ENCODE peak calls at places on chromosome 21, in ten cellular contexts. Y, Z, D, M, C, X, I, V, F and A are unnamed samples.

GRCh38 chr21:25171438-25171837 is 435.8 kb downstream of the MRPL39 start:
- DNase-seq in M (peak), V (peak), I (peak), X (no peak), Z (peak), C (no peak), Y (no peak), D (no peak), F (no peak), A (no peak)

GRCh38 chr21:45865106-45865835 is 116.3 kb upstream of the COL6A1 start:
- DNase-seq in V (no peak), M (peak), Z (peak), F (no peak), X (no peak), Y (no peak), I (peak), C (no peak), D (no peak), A (no peak)

GRCh38 chr21:40516336-40516735 is 330.6 kb downstream of the DSCAM start:
- DNase-seq in Z (no peak), Y (no peak), C (no peak), V (peak), M (no peak), X (no peak), D (no peak), F (no peak), I (no peak), A (no peak)

GRCh38 chr21:32819702-32820101 is 48.1 kb upstream of the PAXBP1 start:
- DNase-seq in F (no peak), X (no peak), Y (no peak), I (peak), C (no peak), M (peak), D (no peak), Z (peak), V (no peak), A (no peak)

GRCh38 chr21:33658919-33659318 is 16.6 kb downstream of the ITSN1 start:
- DNase-seq in M (no peak), F (no peak), Z (no peak), X (no peak), I (no peak), D (no peak), Y (no peak), C (no peak), V (no peak), A (no peak)

GRCh38 chr21:46608672-46609111 is 3.8 kb upstream of the S100B start:
- DNase-seq in F (no peak), I (no peak), Y (no peak), D (peak), C (no peak), M (no peak), Z (no peak), V (no peak), X (no peak), A (no peak)

GRCh38 chr21:29078884-29079765 is 5.7 kb upstream of the CCT8 start:
- DNase-seq in F (no peak), M (no peak), Z (no peak), X (no peak), D (no peak), V (peak), C (peak), I (no peak), Y (no peak), A (peak)

GRCh38 chr21:42261832-42262200 is 42.9 kb downstream of the ABCG1 start:
- DNase-seq in X (no peak), F (no peak), V (no peak), Z (no peak), C (peak), D (no peak), Y (no peak), I (no peak), M (no peak), A (no peak)

GRCh38 chr21:37658994-37659458 is 257.2 kb downstream of the KCNJ6 start:
- DNase-seq in M (peak), X (no peak), F (no peak), V (no peak), Z (peak), Y (no peak), C (no peak), I (peak), D (no peak), A (no peak)

GRCh38 chr21:22885614-22886013 is 1887.4 kb downstream of the NCAM2 start:
- DNase-seq in X (no peak), Z (no peak), Y (no peak), C (no peak), D (no peak), I (no peak), M (no peak), F (no peak), V (no peak), A (no peak)

GRCh38 chr21:39051561-39051949 is 131.7 kb downstream of the PSMG1 start:
- DNase-seq in X (no peak), F (no peak), Z (peak), I (peak), Y (no peak), V (no peak), D (no peak), C (no peak), M (peak), A (no peak)

GRCh38 chr21:37220433-37220980 is 46.6 kb downstream of the VPS26C start:
- DNase-seq in M (peak), D (peak), C (peak), Z (no peak), F (no peak), V (peak), I (peak), X (peak), Y (peak), A (no peak)

GRCh38 chr21:43609501-43610340 is 49.6 kb downstream of the HSF2BP start:
- DNase-seq in Z (no peak), X (no peak), V (no peak), C (peak), I (peak), Y (peak), D (no peak), M (peak), F (peak), A (no peak)

GRCh38 chr21:41605178-41605933 is 97.4 kb upstream of the TMPRSS2 start:
- DNase-seq in X (no peak), I (no peak), V (no peak), C (peak), F (peak), Y (peak), M (no peak), D (no peak), Z (no peak), A (no peak)

GRCh38 chr21:45985471-45986315 is 4.1 kb downstream of the COL6A1 start:
- DNase-seq in V (no peak), F (no peak), I (no peak), D (no peak), M (no peak), X (no peak), Z (no peak), C (no peak), Y (no peak), A (no peak)

GRCh38 chr21:38467369-38467768 is 30.9 kb downstream of the ERG start:
- DNase-seq in Y (no peak), M (no peak), I (no peak), D (no peak), V (peak), C (no peak), F (no peak), Z (no peak), X (no peak), A (no peak)

GRCh38 chr21:25459365-25459764 is 147.9 kb downstream of the MRPL39 start:
- DNase-seq in C (no peak), V (no peak), F (no peak), D (no peak), I (no peak), Y (no peak), M (no peak), Z (no peak), X (no peak), A (no peak)

GRCh38 chr21:34886554-34887385 is 162.3 kb downstream of the RUNX1 start:
- DNase-seq in Y (no peak), F (no peak), D (no peak), X (peak), M (no peak), C (no peak), I (no peak), Z (no peak), V (peak), A (peak)

GRCh38 chr21:15250384-15250783 is 185.6 kb upstream of the NRIP1 start:
- DNase-seq in I (no peak), X (no peak), F (no peak), M (peak), D (no peak), Y (no peak), V (no peak), Z (no peak), C (no peak), A (no peak)

GRCh38 chr21:27339902-27340301 is 373.0 kb upstream of the ADAMTS5 start:
- DNase-seq in M (peak), F (no peak), Z (no peak), C (no peak), V (no peak), X (no peak), D (no peak), I (no peak), Y (no peak), A (no peak)

GRCh38 chr21:45455321-45456013 is 50.5 kb downstream of the COL18A1 start:
- DNase-seq in I (no peak), D (no peak), V (peak), Y (peak), Z (no peak), M (peak), F (no peak), C (no peak), X (no peak), A (no peak)

GRCh38 chr21:43919871-43920801 is 55.1 kb downstream of the AGPAT3 start:
- DNase-seq in Y (no peak), D (no peak), X (no peak), M (peak), I (no peak), Z (no peak), C (no peak), F (no peak), V (no peak), A (peak)

GRCh38 chr21:34574581-34574980 is 40.3 kb downstream of the RCAN1 start:
- DNase-seq in V (no peak), Z (no peak), X (no peak), F (no peak), Y (no peak), I (no peak), M (no peak), D (no peak), C (no peak), A (no peak)

GRCh38 chr21:14548751-14549150 is 2.6 kb upstream of the SAMSN1 start:
- DNase-seq in C (no peak), I (no peak), Z (no peak), D (no peak), Y (no peak), F (no peak), M (no peak), X (no peak), V (peak), A (no peak)

GRCh38 chr21:34132202-34132601 is 58.8 kb downstream of the MRPS6 start:
- DNase-seq in X (no peak), Y (no peak), F (no peak), D (no peak), C (no peak), I (no peak), M (no peak), Z (no peak), V (no peak), A (no peak)

GRCh38 chr21:38990424-38990794 is 184.7 kb downstream of the ETS2 start:
- DNase-seq in M (no peak), Z (no peak), C (peak), X (no peak), Y (peak), F (peak), V (no peak), I (no peak), D (no peak), A (no peak)

GRCh38 chr21:41953249-41953830 is 478 bp downstream of the C2CD2 start:
- DNase-seq in X (no peak), Y (no peak), C (no peak), V (no peak), Z (no peak), I (no peak), M (no peak), F (no peak), D (peak), A (no peak)

GRCh38 chr21:21547368-21547953 is 549.3 kb downstream of the NCAM2 start:
- DNase-seq in I (no peak), V (no peak), X (no peak), M (peak), C (no peak), F (no peak), D (no peak), Y (no peak), Z (no peak), A (no peak)

GRCh38 chr21:42233067-42233981 is 14.4 kb downstream of the ABCG1 start:
- DNase-seq in I (no peak), D (peak), M (peak), C (peak), Y (peak), Z (no peak), V (peak), F (peak), X (peak), A (peak)

GRCh38 chr21:44916965-44917364 is 3.7 kb downstream of the ITGB2 start:
- DNase-seq in Z (no peak), C (no peak), D (no peak), F (no peak), I (no peak), V (no peak), X (no peak), Y (no peak), M (no peak), A (no peak)

GRCh38 chr21:33478858-33479678 is 706 bp downstream of the TMEM50B start:
- DNase-seq in D (peak), V (peak), F (no peak), Y (peak), Z (no peak), M (peak), C (peak), I (no peak), X (peak), A (peak)

GRCh38 chr21:37863842-37864241 is 52.4 kb downstream of the KCNJ6 start:
- DNase-seq in I (no peak), X (no peak), M (peak), C (no peak), Y (no peak), Z (no peak), D (no peak), F (no peak), V (no peak), A (no peak)

GRCh38 chr21:37266515-37267221 is 466 bp downstream of the VPS26C start:
- DNase-seq in Y (peak), C (no peak), F (peak), X (peak), Z (no peak), D (peak), V (peak), M (peak), I (no peak), A (no peak)

GRCh38 chr21:38995755-38996154 is 187.5 kb downstream of the PSMG1 start:
- DNase-seq in X (no peak), F (no peak), Z (no peak), Y (peak), V (no peak), D (no peak), C (no peak), I (no peak), M (no peak), A (no peak)